ENCODE peak calls at places on chromosome 14, in five cellular contexts. One of them, this sample, is unnamed.
A peak's percentile ranks its signal among the peaks of the same experiment; 100 is the strongest.

GRCh38 chr14:69281450-69282169 is 21.7 kb downstream of the GALNT16 start:
- DNase-seq in adrenal gland: peak; percentile 21
- DNase-seq in suprapubic skin: peak; percentile 49
- DNase-seq in activated CD4-positive, alpha-beta T cell treated with anti-CD3 and anti-CD28 coated beads, Interleukin-2, amount 50 U/mL, for 48 hours: no peak
- DNase-seq in cardiac fibroblast: no peak
- DNase-seq in this sample: peak; percentile 45

GRCh38 chr14:101040538-101041442 is 137.3 kb upstream of the RTL1 start:
- DNase-seq in cardiac fibroblast: no peak
- DNase-seq in adrenal gland: no peak
- DNase-seq in suprapubic skin: no peak
- DNase-seq in activated CD4-positive, alpha-beta T cell treated with anti-CD3 and anti-CD28 coated beads, Interleukin-2, amount 50 U/mL, for 48 hours: no peak
- DNase-seq in this sample: no peak

GRCh38 chr14:68377459-68377858 is 415.4 kb downstream of the ZFP36L1 start:
- DNase-seq in activated CD4-positive, alpha-beta T cell treated with anti-CD3 and anti-CD28 coated beads, Interleukin-2, amount 50 U/mL, for 48 hours: no peak
- DNase-seq in suprapubic skin: peak; percentile 83
- DNase-seq in adrenal gland: peak; percentile 51
- DNase-seq in cardiac fibroblast: peak; percentile 68
- DNase-seq in this sample: no peak

GRCh38 chr14:22545842-22546721 is 42.9 kb downstream of the DAD1 start:
- DNase-seq in cardiac fibroblast: peak; percentile 72
- DNase-seq in adrenal gland: peak; percentile 66
- DNase-seq in suprapubic skin: no peak
- DNase-seq in activated CD4-positive, alpha-beta T cell treated with anti-CD3 and anti-CD28 coated beads, Interleukin-2, amount 50 U/mL, for 48 hours: peak; percentile 71
- DNase-seq in this sample: no peak

GRCh38 chr14:24324024-24324423 is 10.8 kb downstream of the ADCY4 start:
- DNase-seq in cardiac fibroblast: no peak
- DNase-seq in activated CD4-positive, alpha-beta T cell treated with anti-CD3 and anti-CD28 coated beads, Interleukin-2, amount 50 U/mL, for 48 hours: no peak
- DNase-seq in suprapubic skin: no peak
- DNase-seq in adrenal gland: no peak
- DNase-seq in this sample: no peak

GRCh38 chr14:55073856-55074255 is 22.4 kb downstream of the MAPK1IP1L start:
- DNase-seq in activated CD4-positive, alpha-beta T cell treated with anti-CD3 and anti-CD28 coated beads, Interleukin-2, amount 50 U/mL, for 48 hours: no peak
- DNase-seq in suprapubic skin: no peak
- DNase-seq in adrenal gland: no peak
- DNase-seq in cardiac fibroblast: peak; percentile 79
- DNase-seq in this sample: no peak

GRCh38 chr14:63295231-63295685 is 23.5 kb downstream of the GPHB5 start:
- DNase-seq in activated CD4-positive, alpha-beta T cell treated with anti-CD3 and anti-CD28 coated beads, Interleukin-2, amount 50 U/mL, for 48 hours: no peak
- DNase-seq in suprapubic skin: no peak
- DNase-seq in cardiac fibroblast: no peak
- DNase-seq in adrenal gland: no peak
- DNase-seq in this sample: no peak

GRCh38 chr14:45044638-45045037 is 39.3 kb upstream of the PRPF39 start:
- DNase-seq in cardiac fibroblast: no peak
- DNase-seq in activated CD4-positive, alpha-beta T cell treated with anti-CD3 and anti-CD28 coated beads, Interleukin-2, amount 50 U/mL, for 48 hours: no peak
- DNase-seq in adrenal gland: no peak
- DNase-seq in suprapubic skin: no peak
- DNase-seq in this sample: no peak

GRCh38 chr14:36176524-36176923 is at the start of gene PTCSC3:
- DNase-seq in adrenal gland: no peak
- DNase-seq in activated CD4-positive, alpha-beta T cell treated with anti-CD3 and anti-CD28 coated beads, Interleukin-2, amount 50 U/mL, for 48 hours: no peak
- DNase-seq in cardiac fibroblast: no peak
- DNase-seq in suprapubic skin: no peak
- DNase-seq in this sample: no peak

GRCh38 chr14:33555710-33556350 is 395.0 kb downstream of the EGLN3 start:
- DNase-seq in adrenal gland: no peak
- DNase-seq in suprapubic skin: no peak
- DNase-seq in activated CD4-positive, alpha-beta T cell treated with anti-CD3 and anti-CD28 coated beads, Interleukin-2, amount 50 U/mL, for 48 hours: no peak
- DNase-seq in cardiac fibroblast: peak; percentile 65
- DNase-seq in this sample: no peak

GRCh38 chr14:104297313-104297704 is 158.9 kb downstream of the KIF26A start:
- DNase-seq in suprapubic skin: no peak
- DNase-seq in adrenal gland: no peak
- DNase-seq in cardiac fibroblast: no peak
- DNase-seq in activated CD4-positive, alpha-beta T cell treated with anti-CD3 and anti-CD28 coated beads, Interleukin-2, amount 50 U/mL, for 48 hours: no peak
- DNase-seq in this sample: no peak

GRCh38 chr14:71754422-71755095 is 177.7 kb upstream of the RGS6 start:
- DNase-seq in suprapubic skin: no peak
- DNase-seq in activated CD4-positive, alpha-beta T cell treated with anti-CD3 and anti-CD28 coated beads, Interleukin-2, amount 50 U/mL, for 48 hours: no peak
- DNase-seq in cardiac fibroblast: no peak
- DNase-seq in adrenal gland: no peak
- DNase-seq in this sample: no peak

GRCh38 chr14:23182372-23183014 is 967 bp downstream of the SLC7A8 start:
- DNase-seq in adrenal gland: peak; percentile 47
- DNase-seq in suprapubic skin: no peak
- DNase-seq in activated CD4-positive, alpha-beta T cell treated with anti-CD3 and anti-CD28 coated beads, Interleukin-2, amount 50 U/mL, for 48 hours: peak; percentile 50
- DNase-seq in cardiac fibroblast: no peak
- DNase-seq in this sample: no peak

GRCh38 chr14:96424104-96424989 is 32.4 kb downstream of the AK7 start:
- DNase-seq in activated CD4-positive, alpha-beta T cell treated with anti-CD3 and anti-CD28 coated beads, Interleukin-2, amount 50 U/mL, for 48 hours: peak; percentile 30
- DNase-seq in adrenal gland: peak; percentile 30
- DNase-seq in suprapubic skin: no peak
- DNase-seq in cardiac fibroblast: peak; percentile 83
- DNase-seq in this sample: no peak

GRCh38 chr14:95092723-95093122 is 64.6 kb downstream of the DICER1 start:
- DNase-seq in cardiac fibroblast: no peak
- DNase-seq in activated CD4-positive, alpha-beta T cell treated with anti-CD3 and anti-CD28 coated beads, Interleukin-2, amount 50 U/mL, for 48 hours: no peak
- DNase-seq in adrenal gland: no peak
- DNase-seq in suprapubic skin: no peak
- DNase-seq in this sample: no peak

GRCh38 chr14:61231810-61232209 is 49.3 kb downstream of the TMEM30B start:
- DNase-seq in activated CD4-positive, alpha-beta T cell treated with anti-CD3 and anti-CD28 coated beads, Interleukin-2, amount 50 U/mL, for 48 hours: no peak
- DNase-seq in suprapubic skin: no peak
- DNase-seq in cardiac fibroblast: no peak
- DNase-seq in adrenal gland: no peak
- DNase-seq in this sample: no peak

GRCh38 chr14:91843437-91843836 is 23.9 kb downstream of the TC2N start:
- DNase-seq in adrenal gland: no peak
- DNase-seq in cardiac fibroblast: no peak
- DNase-seq in activated CD4-positive, alpha-beta T cell treated with anti-CD3 and anti-CD28 coated beads, Interleukin-2, amount 50 U/mL, for 48 hours: no peak
- DNase-seq in suprapubic skin: no peak
- DNase-seq in this sample: no peak

GRCh38 chr14:59215353-59215752 is 26.9 kb downstream of the DAAM1 start:
- DNase-seq in suprapubic skin: peak; percentile 84
- DNase-seq in activated CD4-positive, alpha-beta T cell treated with anti-CD3 and anti-CD28 coated beads, Interleukin-2, amount 50 U/mL, for 48 hours: no peak
- DNase-seq in cardiac fibroblast: peak; percentile 85
- DNase-seq in adrenal gland: no peak
- DNase-seq in this sample: no peak

GRCh38 chr14:50871914-50872732 is at the start of gene ABHD12B:
- DNase-seq in adrenal gland: no peak
- DNase-seq in cardiac fibroblast: no peak
- DNase-seq in activated CD4-positive, alpha-beta T cell treated with anti-CD3 and anti-CD28 coated beads, Interleukin-2, amount 50 U/mL, for 48 hours: no peak
- DNase-seq in suprapubic skin: no peak
- DNase-seq in this sample: no peak

GRCh38 chr14:89507926-89508460 is 91.0 kb upstream of the FOXN3 start:
- DNase-seq in adrenal gland: no peak
- DNase-seq in suprapubic skin: no peak
- DNase-seq in activated CD4-positive, alpha-beta T cell treated with anti-CD3 and anti-CD28 coated beads, Interleukin-2, amount 50 U/mL, for 48 hours: no peak
- DNase-seq in cardiac fibroblast: no peak
- DNase-seq in this sample: no peak

GRCh38 chr14:99268776-99269510 is 3.1 kb downstream of the BCL11B start:
- DNase-seq in suprapubic skin: no peak
- DNase-seq in activated CD4-positive, alpha-beta T cell treated with anti-CD3 and anti-CD28 coated beads, Interleukin-2, amount 50 U/mL, for 48 hours: peak; percentile 29
- DNase-seq in adrenal gland: no peak
- DNase-seq in cardiac fibroblast: no peak
- DNase-seq in this sample: peak; percentile 80